ENCODE peak calls at places on chromosomes 16 and 17, in nine cellular contexts. X is DMS79 treated with DMSO at 0.1 percent for 48 hours, S is IMR-90, E is left ventricle myocardium inferior, L is osteocyte, U is NCI-H2081 treated with DMSO at 0.1 percent for 48 hours, K is stromal cell of bone marrow, T is DMS 273 treated with DMSO at 0.1 percent for 48 hours, W is NCI-H1694. D is an unnamed sample.
A peak's percentile ranks its signal among the peaks of the same experiment; 100 is the strongest.

GRCh38 chr17:57508706-57509105 is 236.4 kb downstream of the CCDC182 start:
- DNase-seq in K (no peak), U (no peak), W (no peak), S (no peak), E (no peak), T (no peak), X (no peak), L (no peak), D (no peak)

GRCh38 chr17:47956818-47957590 is 679 bp downstream of the PRR15L start:
- DNase-seq in L (no peak), U (no peak), T (no peak), K (no peak), X (no peak), W (no peak), E (no peak), S (peak; percentile 15), D (no peak)

GRCh38 chr17:76598004-76598439 is 12.4 kb upstream of the ST6GALNAC2 start:
- DNase-seq in W (no peak), U (no peak), S (no peak), L (no peak), K (no peak), T (no peak), E (no peak), X (peak; percentile 43), D (no peak)

GRCh38 chr17:15048381-15048780 is 216.7 kb downstream of the PMP22 start:
- DNase-seq in S (no peak), T (no peak), W (no peak), L (no peak), K (no peak), X (no peak), U (no peak), E (no peak), D (no peak)

GRCh38 chr16:88303890-88304819 is 78.6 kb upstream of the ZNF469 start:
- DNase-seq in L (no peak), X (no peak), W (no peak), K (peak; percentile 70), S (peak; percentile 98), E (no peak), T (no peak), U (no peak), D (peak; percentile 96)

GRCh38 chr17:59756236-59756818 is 48.9 kb downstream of the VMP1 start:
- DNase-seq in W (no peak), T (no peak), S (peak; percentile 74), K (peak; percentile 49), X (no peak), L (no peak), E (no peak), U (no peak), D (peak; percentile 91)

GRCh38 chr17:1764274-1764673 is 2.4 kb downstream of the SERPINF1 start:
- DNase-seq in U (no peak), E (peak; percentile 74), K (peak; percentile 82), W (no peak), X (no peak), L (peak; percentile 88), S (peak; percentile 87), T (no peak), D (peak; percentile 98)

GRCh38 chr17:35901776-35902175 is 21.6 kb upstream of the CCL5 start:
- DNase-seq in X (no peak), E (no peak), K (no peak), T (no peak), W (no peak), S (no peak), U (no peak), L (no peak), D (peak; percentile 56)

GRCh38 chr16:4410335-4411075 is 5.9 kb downstream of the CORO7 start:
- DNase-seq in S (peak; percentile 98), X (peak; percentile 23), L (no peak), U (no peak), K (no peak), T (no peak), E (no peak), W (peak; percentile 57), D (peak; percentile 99)

GRCh38 chr17:78780335-78780734 is 1.7 kb downstream of the CYTH1 start:
- DNase-seq in U (no peak), E (no peak), S (no peak), K (no peak), X (peak; percentile 20), T (no peak), L (no peak), W (no peak), D (no peak)

GRCh38 chr17:3794890-3795757 is 5.9 kb downstream of the ITGAE start:
- DNase-seq in E (no peak), S (peak; percentile 67), T (no peak), L (no peak), K (no peak), U (no peak), W (no peak), X (no peak), D (no peak)

GRCh38 chr17:44210342-44211192 is 8.9 kb downstream of the UBTF start:
- DNase-seq in W (peak; percentile 60), E (peak; percentile 89), K (peak; percentile 56), L (peak; percentile 93), X (no peak), T (peak; percentile 75), U (peak; percentile 27), S (peak; percentile 85), D (peak; percentile 91)

GRCh38 chr17:39668141-39668924 is at the start of gene PNMT:
- DNase-seq in T (no peak), W (peak; percentile 18), E (peak; percentile 79), X (peak; percentile 42), L (no peak), K (peak; percentile 13), U (no peak), S (peak; percentile 39), D (peak; percentile 59)

GRCh38 chr16:84914273-84914672 is 94.5 kb downstream of the CRISPLD2 start:
- DNase-seq in T (no peak), K (no peak), E (peak; percentile 68), W (no peak), L (no peak), X (no peak), S (no peak), U (no peak), D (no peak)

GRCh38 chr16:10906914-10907756 is 30.1 kb downstream of the CIITA start:
- DNase-seq in T (no peak), W (no peak), X (no peak), U (no peak), L (no peak), S (no peak), K (no peak), E (peak; percentile 59), D (no peak)

GRCh38 chr17:39652635-39653315 is 12.4 kb upstream of the TCAP start:
- DNase-seq in S (no peak), T (no peak), W (no peak), E (no peak), L (no peak), U (no peak), K (no peak), X (no peak), D (no peak)

GRCh38 chr17:15513859-15514446 is 46.5 kb upstream of the CDRT4 start:
- DNase-seq in K (no peak), U (no peak), X (no peak), S (peak; percentile 24), W (no peak), E (no peak), L (no peak), T (no peak), D (no peak)

GRCh38 chr17:1082579-1082978 is 85.7 kb downstream of the TIMM22 start:
- DNase-seq in S (peak; percentile 78), K (no peak), T (no peak), E (no peak), X (no peak), L (no peak), U (no peak), W (no peak), D (peak; percentile 18)

GRCh38 chr17:3474212-3474611 is 1.6 kb upstream of the ASPA start:
- DNase-seq in K (peak; percentile 6), X (peak; percentile 55), U (no peak), L (no peak), E (no peak), T (no peak), W (peak; percentile 45), S (no peak), D (peak; percentile 68)

GRCh38 chr17:55391244-55391757 is 30.3 kb downstream of the MMD start:
- DNase-seq in W (no peak), L (no peak), S (no peak), X (no peak), E (no peak), T (no peak), K (no peak), U (no peak), D (no peak)

GRCh38 chr17:29458066-29458465 is 67.9 kb downstream of the TAOK1 start:
- DNase-seq in K (no peak), T (no peak), U (no peak), L (no peak), W (no peak), S (peak; percentile 56), X (no peak), E (no peak), D (peak; percentile 79)

GRCh38 chr16:58025351-58026138 is at the start of gene MMP15:
- DNase-seq in S (peak; percentile 50), X (peak; percentile 48), U (no peak), L (no peak), E (peak; percentile 79), W (no peak), T (no peak), K (no peak), D (peak; percentile 71)

GRCh38 chr16:84519855-84520254 is 15.4 kb upstream of the MEAK7 start:
- DNase-seq in K (no peak), X (no peak), T (no peak), E (no peak), U (no peak), L (no peak), S (no peak), W (no peak), D (no peak)

GRCh38 chr17:2946130-2946529 is 117.3 kb downstream of the OR1D5 start:
- DNase-seq in E (no peak), K (no peak), L (no peak), S (no peak), X (no peak), W (no peak), U (no peak), T (no peak), D (no peak)

GRCh38 chr17:81500026-81500425 is 12.6 kb downstream of the ACTG1 start:
- DNase-seq in W (no peak), S (no peak), E (no peak), L (no peak), K (no peak), U (no peak), T (no peak), X (no peak), D (no peak)

GRCh38 chr16:69930117-69930776 is 20.9 kb upstream of the CLEC18A start:
- DNase-seq in W (peak; percentile 4), L (no peak), X (no peak), E (peak; percentile 32), T (peak; percentile 17), U (no peak), K (peak; percentile 51), S (peak; percentile 60), D (peak; percentile 69)

GRCh38 chr17:66830451-66830850 is 4.5 kb upstream of the CACNG5 start:
- DNase-seq in L (no peak), X (peak; percentile 54), E (no peak), S (no peak), W (no peak), K (no peak), U (no peak), T (peak; percentile 25), D (no peak)

D was measured in fibroblast of villous mesenchyme.